ENCODE peak calls at places on chromosomes 6 and 20, in seven cellular contexts. I is fibroblast of villous mesenchyme, S is GM06990, L is thyroid gland, N is NCI-H1694, K is NCI-H1436, E is iPS-NIHi11. R is an unnamed sample.

GRCh38 chr6:41056768-41057490 is 3.9 kb downstream of the APOBEC2 start:
- DNase-seq in I (no peak), S (no peak), L (no peak), N (no peak), K (no peak), E (no peak), R (no peak)

GRCh38 chr20:54335299-54335698 is 127.4 kb downstream of the PFDN4 start:
- DNase-seq in I (no peak), S (no peak), L (no peak), N (no peak), K (no peak), E (no peak), R (no peak)

GRCh38 chr20:61788343-61788742 is 277.3 kb downstream of the TAF4 start:
- DNase-seq in I (no peak), S (no peak), L (no peak), N (no peak), K (no peak), E (no peak), R (no peak)

GRCh38 chr6:36612101-36612625 is 18.0 kb downstream of the SRSF3 start:
- DNase-seq in I (no peak), S (no peak), L (no peak), N (no peak), K (no peak), E (no peak), R (no peak)

GRCh38 chr20:40965671-40966070 is 63.0 kb upstream of the TOP1 start:
- DNase-seq in I (no peak), S (no peak), L (no peak), N (no peak), K (no peak), E (no peak), R (no peak)

GRCh38 chr6:69019832-69020231 is 384.8 kb downstream of the ADGRB3 start:
- DNase-seq in I (no peak), S (no peak), L (no peak), N (no peak), K (no peak), E (no peak), R (peak; percentile 44)

GRCh38 chr6:10146723-10147451 is 268.0 kb downstream of the TFAP2A start:
- DNase-seq in I (peak; percentile 4), S (peak; percentile 4), L (no peak), N (peak; percentile 10), K (no peak), E (peak; percentile 71), R (peak; percentile 44)

GRCh38 chr6:148869589-148869988 is 122.8 kb downstream of the UST start:
- DNase-seq in I (peak; percentile 80), S (no peak), L (no peak), N (no peak), K (no peak), E (no peak), R (peak; percentile 91)

GRCh38 chr6:119073307-119074051 is 5.0 kb downstream of the FAM184A start:
- DNase-seq in I (no peak), S (no peak), L (peak; percentile 49), N (no peak), K (no peak), E (no peak), R (no peak)

GRCh38 chr6:130694617-130695016 is 132.6 kb upstream of the SMLR1 start:
- DNase-seq in I (peak; percentile 26), S (no peak), L (no peak), N (no peak), K (no peak), E (no peak), R (no peak)

GRCh38 chr6:87176493-87176892 is 21.1 kb downstream of the ZNF292 start:
- DNase-seq in I (no peak), S (no peak), L (no peak), N (no peak), K (no peak), E (no peak), R (no peak)

GRCh38 chr20:38119446-38119845 is 45.6 kb downstream of the TGM2 start:
- DNase-seq in I (peak; percentile 83), S (no peak), L (no peak), N (no peak), K (no peak), E (no peak), R (no peak)

GRCh38 chr6:158042245-158042798 is 60.7 kb downstream of the SYNJ2 start:
- DNase-seq in I (peak; percentile 93), S (no peak), L (peak; percentile 73), N (no peak), K (no peak), E (no peak), R (peak; percentile 94)

GRCh38 chr6:166581091-166581511 is 5.4 kb downstream of the RAMACL start:
- DNase-seq in I (no peak), S (no peak), L (no peak), N (no peak), K (no peak), E (no peak), R (no peak)

GRCh38 chr20:24828992-24829648 is 119.9 kb upstream of the CST7 start:
- DNase-seq in I (no peak), S (no peak), L (no peak), N (no peak), K (no peak), E (no peak), R (no peak)

GRCh38 chr6:39865011-39865888 is 69.0 kb downstream of the MOCS1 start:
- DNase-seq in I (peak; percentile 69), S (peak; percentile 9), L (peak; percentile 90), N (peak; percentile 33), K (peak; percentile 38), E (peak; percentile 90), R (peak; percentile 59)

GRCh38 chr20:34954905-34955231 is 738 bp downstream of the GSS start:
- DNase-seq in I (peak; percentile 38), S (no peak), L (peak; percentile 21), N (no peak), K (no peak), E (peak; percentile 41), R (no peak)

GRCh38 chr6:133240511-133241087 is 558 bp upstream of the EYA4 start:
- DNase-seq in I (no peak), S (no peak), L (peak; percentile 15), N (no peak), K (no peak), E (peak; percentile 60), R (peak; percentile 60)

GRCh38 chr20:18007534-18008292 is 38.9 kb downstream of the MGME1 start:
- DNase-seq in I (no peak), S (no peak), L (peak; percentile 82), N (no peak), K (no peak), E (no peak), R (no peak)

GRCh38 chr6:16061833-16062232 is 67.1 kb upstream of the MYLIP start:
- DNase-seq in I (no peak), S (no peak), L (no peak), N (no peak), K (no peak), E (no peak), R (no peak)

GRCh38 chr6:8203337-8203736 is 101.0 kb upstream of the EEF1E1 start:
- DNase-seq in I (no peak), S (no peak), L (no peak), N (no peak), K (no peak), E (no peak), R (no peak)

GRCh38 chr20:45010399-45010828 is 44.1 kb downstream of the STK4 start:
- DNase-seq in I (peak; percentile 54), S (no peak), L (no peak), N (no peak), K (no peak), E (no peak), R (peak; percentile 21)

GRCh38 chr6:699319-699718 is 6.4 kb upstream of the EXOC2 start:
- DNase-seq in I (no peak), S (no peak), L (no peak), N (no peak), K (no peak), E (no peak), R (no peak)

GRCh38 chr20:49156481-49156880 is 31.7 kb downstream of the STAU1 start:
- DNase-seq in I (no peak), S (no peak), L (no peak), N (no peak), K (no peak), E (no peak), R (no peak)

GRCh38 chr6:74969591-74970267 is 236.1 kb downstream of the COL12A1 start:
- DNase-seq in I (no peak), S (no peak), L (no peak), N (no peak), K (no peak), E (no peak), R (no peak)

GRCh38 chr20:48463096-48463710 is 364.6 kb downstream of the PREX1 start:
- DNase-seq in I (no peak), S (no peak), L (no peak), N (peak; percentile 35), K (no peak), E (no peak), R (no peak)

GRCh38 chr6:68757821-68758220 is 122.7 kb downstream of the ADGRB3 start:
- DNase-seq in I (no peak), S (no peak), L (no peak), N (no peak), K (no peak), E (no peak), R (no peak)

GRCh38 chr6:26172496-26172958 is 85.3 kb downstream of the HFE start:
- DNase-seq in I (peak; percentile 64), S (peak; percentile 43), L (no peak), N (peak; percentile 13), K (no peak), E (no peak), R (peak; percentile 77)

GRCh38 chr6:127539292-127539691 is 20.2 kb upstream of the MTCL3 start:
- DNase-seq in I (peak; percentile 34), S (no peak), L (no peak), N (no peak), K (peak; percentile 22), E (no peak), R (peak; percentile 16)

GRCh38 chr6:139017227-139017626 is 11.3 kb upstream of the ABRACL start:
- DNase-seq in I (no peak), S (no peak), L (peak; percentile 86), N (no peak), K (no peak), E (peak; percentile 24), R (no peak)

GRCh38 chr6:164106345-164106769 is 691.8 kb downstream of the QKI start:
- DNase-seq in I (no peak), S (no peak), L (no peak), N (no peak), K (no peak), E (peak; percentile 76), R (no peak)

GRCh38 chr20:46683939-46684750 is 5.1 kb downstream of the TP53RK start:
- DNase-seq in I (peak; percentile 83), S (no peak), L (peak; percentile 68), N (no peak), K (no peak), E (peak; percentile 74), R (peak; percentile 62)

GRCh38 chr6:44701038-44701636 is 313.6 kb downstream of the CDC5L start:
- DNase-seq in I (no peak), S (no peak), L (no peak), N (no peak), K (no peak), E (no peak), R (no peak)

GRCh38 chr6:23244300-23244699 is 674.9 kb downstream of the HDGFL1 start:
- DNase-seq in I (peak; percentile 40), S (no peak), L (no peak), N (no peak), K (no peak), E (no peak), R (peak; percentile 24)

GRCh38 chr6:44332585-44332984 is 9.9 kb upstream of the SPATS1 start:
- DNase-seq in I (no peak), S (no peak), L (peak; percentile 20), N (no peak), K (no peak), E (no peak), R (peak; percentile 26)

GRCh38 chr6:168884646-168885086 is 369.0 kb downstream of the THBS2 start:
- DNase-seq in I (peak; percentile 42), S (peak; percentile 29), L (peak; percentile 65), N (no peak), K (peak; percentile 51), E (peak; percentile 98), R (peak; percentile 31)

GRCh38 chr20:19025430-19026120 is 186.9 kb upstream of the SLC24A3 start:
- DNase-seq in I (no peak), S (no peak), L (no peak), N (no peak), K (no peak), E (no peak), R (no peak)

R was measured in mesenchymal stem cell.